ENCODE peak calls at places on chromosomes 3 and 15, in seven cellular contexts. N is HAP-1, O is fibroblast of villous mesenchyme, D is GM23338, H is progenitor cell of endocrine pancreas, Y is NCI-H1694 treated with DMSO at 0.1 percent for 48 hours, K is KBM-7. J is an unnamed sample.
A peak's percentile ranks its signal among the peaks of the same experiment; 100 is the strongest.

GRCh38 chr15:58477228-58477627 is 45.4 kb downstream of the LIPC start:
- DNase-seq in N (no peak), O (no peak), D (no peak), H (no peak), Y (no peak), K (peak; percentile 90), J (no peak)

GRCh38 chr15:48415036-48415886 is 84.0 kb downstream of the DUT start:
- DNase-seq in N (no peak), O (no peak), D (no peak), H (no peak), Y (no peak), K (no peak), J (peak; percentile 25)

GRCh38 chr15:92810418-92811138 is 89.5 kb upstream of the CHD2 start:
- DNase-seq in N (peak; percentile 83), O (peak; percentile 74), D (peak; percentile 63), H (no peak), Y (peak; percentile 80), K (peak; percentile 58), J (peak; percentile 92)

GRCh38 chr15:92629975-92630626 is 25.5 kb downstream of the FAM174B start:
- DNase-seq in N (no peak), O (no peak), D (no peak), H (no peak), Y (no peak), K (peak; percentile 23), J (peak; percentile 74)

GRCh38 chr15:63461230-63461629 is 43.2 kb upstream of the USP3 start:
- DNase-seq in N (no peak), O (no peak), D (peak; percentile 80), H (no peak), Y (no peak), K (no peak), J (no peak)

GRCh38 chr3:54999159-54999558 is 71.3 kb upstream of the LRTM1 start:
- DNase-seq in N (peak; percentile 61), O (peak; percentile 90), D (peak; percentile 92), H (no peak), Y (no peak), K (peak; percentile 16), J (peak; percentile 74)

GRCh38 chr3:140206196-140207040 is 271.4 kb downstream of the CLSTN2 start:
- DNase-seq in N (peak; percentile 53), O (peak; percentile 44), D (peak; percentile 75), H (peak; percentile 25), Y (peak; percentile 56), K (no peak), J (peak; percentile 52)

GRCh38 chr3:11770105-11770476 is 76.6 kb downstream of the TAMM41 start:
- DNase-seq in N (no peak), O (no peak), D (peak; percentile 44), H (no peak), Y (no peak), K (no peak), J (no peak)

GRCh38 chr15:70856884-70857546 is 3.1 kb upstream of the LARP6 start:
- DNase-seq in N (no peak), O (peak; percentile 99), D (no peak), H (no peak), Y (no peak), K (no peak), J (peak; percentile 92)